ENCODE peak calls at places on chromosomes 7 and 10, in ten cellular contexts. X is T1000; V is dorsolateral prefrontal cortex; W is activated T-cell treated with anti-CD3 and anti-CD28 coated beads for 1 hour; P is stimulated activated CD4-positive, alpha-beta T cell treated with anti-CD3 and anti-CD28 coated beads, Interleukin-4, amount 100 ng/mL, for 24 hours; Y is cardiac fibroblast; R is stimulated activated naive CD8-positive, alpha-beta T cell treated with anti-CD3 and anti-CD28 coated beads, Interleukin-15, Interleukin-2, amounts not matched to agents 100 U/mL and 50 U/mL, for 24 hours; N is foreskin fibroblast; M is GM23338; S is non-pigmented ciliary epithelial cell. D is an unnamed sample.
A peak's percentile ranks its signal among the peaks of the same experiment; 100 is the strongest.

GRCh38 chr7:835491-836401 is 3.5 kb downstream of the SUN1 start:
- DNase-seq in Y (no peak), S (no peak), P (no peak), W (no peak), X (no peak), M (no peak), N (no peak), V (peak; percentile 29), R (no peak), D (no peak)

GRCh38 chr7:116578526-116578925 is 53.7 kb downstream of the CAV1 start:
- DNase-seq in R (no peak), W (no peak), V (no peak), Y (peak; percentile 36), N (no peak), X (no peak), P (no peak), M (no peak), S (no peak), D (no peak)

GRCh38 chr7:15707570-15707969 is 21.1 kb upstream of the MEOX2 start:
- DNase-seq in N (no peak), X (no peak), P (no peak), Y (no peak), M (no peak), R (no peak), S (no peak), W (no peak), V (no peak), D (no peak)

GRCh38 chr10:90075995-90076394 is 374.6 kb downstream of the KIF20B start:
- DNase-seq in W (no peak), S (no peak), R (no peak), P (no peak), M (no peak), V (no peak), X (no peak), Y (no peak), N (no peak), D (no peak)

GRCh38 chr7:152743600-152743999 is 16.0 kb upstream of the ACTR3B start:
- DNase-seq in W (no peak), S (no peak), V (no peak), R (no peak), X (no peak), P (no peak), N (no peak), Y (no peak), M (no peak), D (no peak)

GRCh38 chr7:98287486-98287959 is 6.0 kb downstream of the BRI3 start:
- DNase-seq in P (no peak), R (no peak), Y (no peak), M (peak; percentile 84), N (no peak), S (no peak), X (no peak), V (no peak), W (no peak), D (no peak)

GRCh38 chr10:110881905-110882304 is 10.2 kb downstream of the PDCD4 start:
- DNase-seq in R (no peak), P (no peak), Y (no peak), X (no peak), M (no peak), S (no peak), W (no peak), N (no peak), V (no peak), D (no peak)

GRCh38 chr7:40760293-40760964 is 625.6 kb downstream of the SUGCT start:
- DNase-seq in P (no peak), S (no peak), N (no peak), M (no peak), R (no peak), W (no peak), X (no peak), V (no peak), Y (peak; percentile 3), D (no peak)

GRCh38 chr10:12934777-12935176 is 66.7 kb downstream of the CCDC3 start:
- DNase-seq in W (no peak), P (no peak), N (peak; percentile 2), X (no peak), S (no peak), M (no peak), V (no peak), Y (peak; percentile 23), R (no peak), D (no peak)

GRCh38 chr7:80165177-80165576 is 30.5 kb downstream of the GNAI1 start:
- DNase-seq in M (peak; percentile 60), P (no peak), N (no peak), W (no peak), V (no peak), X (no peak), Y (no peak), R (no peak), S (no peak), D (no peak)

GRCh38 chr7:76292206-76292573 is 10.3 kb upstream of the HSPB1 start:
- DNase-seq in R (no peak), W (no peak), Y (no peak), P (no peak), N (no peak), V (no peak), X (no peak), M (no peak), S (no peak), D (no peak)

GRCh38 chr10:101650841-101651240 is 44.1 kb downstream of the FBXW4 start:
- DNase-seq in S (no peak), P (no peak), N (no peak), W (no peak), Y (no peak), X (no peak), M (peak; percentile 40), V (no peak), R (no peak), D (no peak)

GRCh38 chr7:27158436-27159277 is 2.2 kb upstream of the HOXA7 start:
- DNase-seq in W (no peak), S (no peak), M (peak; percentile 46), R (no peak), V (no peak), N (no peak), P (no peak), Y (no peak), X (no peak), D (no peak)

GRCh38 chr7:140049339-140050024 is 13.3 kb downstream of the PARP12 start:
- DNase-seq in P (no peak), N (no peak), M (no peak), X (no peak), V (no peak), W (no peak), R (no peak), S (no peak), Y (peak; percentile 52), D (no peak)

GRCh38 chr7:13851756-13852155 is 137.7 kb downstream of the ETV1 start:
- DNase-seq in P (no peak), W (no peak), Y (peak; percentile 37), R (no peak), S (peak; percentile 62), X (no peak), N (peak; percentile 62), M (peak; percentile 34), V (no peak), D (no peak)

GRCh38 chr10:119942973-119943372 is 50.4 kb downstream of the SEC23IP start:
- DNase-seq in N (no peak), W (no peak), Y (peak; percentile 14), X (no peak), S (no peak), V (no peak), R (no peak), P (no peak), M (no peak), D (no peak)

GRCh38 chr10:118020365-118020764 is 26.4 kb downstream of the RAB11FIP2 start:
- DNase-seq in N (no peak), Y (no peak), X (no peak), P (no peak), M (peak; percentile 72), V (no peak), S (no peak), W (no peak), R (no peak), D (no peak)

GRCh38 chr7:102426268-102427031 is 6.9 kb upstream of the ORAI2 start:
- DNase-seq in S (no peak), R (peak; percentile 82), W (peak; percentile 38), V (no peak), N (no peak), M (no peak), Y (no peak), X (no peak), P (peak; percentile 84), D (no peak)

GRCh38 chr7:151146761-151147160 is 20.7 kb downstream of the GBX1 start:
- DNase-seq in M (no peak), V (no peak), R (no peak), P (no peak), X (no peak), N (no peak), Y (no peak), S (no peak), W (no peak), D (no peak)

GRCh38 chr7:121696954-121697353 is 176.0 kb upstream of the PTPRZ1 start:
- DNase-seq in W (no peak), S (no peak), M (no peak), V (no peak), Y (no peak), N (no peak), R (no peak), P (no peak), X (no peak), D (no peak)

D was measured in AG09319.